ENCODE peak calls at places on chromosomes 16 and 17, in five cellular contexts. R is fibroblast of pulmonary artery, E is A549, U is mammary epithelial cell, Y is WERI-Rb-1. F is an unnamed sample.
A peak's percentile ranks its signal among the peaks of the same experiment; 100 is the strongest.

GRCh38 chr16:14562691-14563491 is 67.2 kb downstream of the PARN start:
- DNase-seq in R (peak; percentile 38), E (peak; percentile 53), U (peak; percentile 92), Y (peak; percentile 20), F (peak; percentile 69)

GRCh38 chr17:3894927-3895343 is 2.1 kb upstream of the CAMKK1 start:
- DNase-seq in R (peak; percentile 76), E (no peak), U (no peak), Y (peak; percentile 42), F (no peak)

GRCh38 chr16:4091638-4092037 is 24.6 kb downstream of the ADCY9 start:
- DNase-seq in R (no peak), E (no peak), U (no peak), Y (no peak), F (peak; percentile 25)

GRCh38 chr16:10188236-10188635 is 6.0 kb upstream of the GRIN2A start:
- DNase-seq in R (no peak), E (no peak), U (peak; percentile 59), Y (no peak), F (no peak)

GRCh38 chr16:58535100-58535499 is 19.8 kb downstream of the SETD6 start:
- DNase-seq in R (no peak), E (no peak), U (no peak), Y (no peak), F (no peak)

GRCh38 chr17:2138768-2139167 is 83.9 kb downstream of the HIC1 start:
- DNase-seq in R (peak; percentile 59), E (no peak), U (no peak), Y (no peak), F (no peak)

GRCh38 chr17:21573961-21574610 is 118.2 kb upstream of the KCNJ18 start:
- DNase-seq in R (peak; percentile 88), E (no peak), U (peak; percentile 27), Y (no peak), F (peak; percentile 81)

GRCh38 chr17:45129426-45129939 is 2.8 kb downstream of the PLCD3 start:
- DNase-seq in R (no peak), E (no peak), U (no peak), Y (peak; percentile 98), F (no peak)

GRCh38 chr16:48014349-48015135 is 141.3 kb downstream of the ABCC12 start:
- DNase-seq in R (peak; percentile 4), E (peak; percentile 12), U (peak; percentile 98), Y (no peak), F (peak; percentile 4)

GRCh38 chr17:81509687-81510523 is 2.7 kb downstream of the ACTG1 start:
- DNase-seq in R (peak; percentile 39), E (no peak), U (no peak), Y (peak; percentile 25), F (peak; percentile 33)

GRCh38 chr16:48531011-48531962 is 78.7 kb downstream of the N4BP1 start:
- DNase-seq in R (no peak), E (no peak), U (no peak), Y (no peak), F (peak; percentile 73)

GRCh38 chr17:1649844-1650409 is at the start of gene RILP:
- DNase-seq in R (peak; percentile 29), E (peak; percentile 62), U (peak; percentile 68), Y (peak; percentile 66), F (peak; percentile 62)

GRCh38 chr17:51611585-51611984 is 351.2 kb downstream of the UTP18 start:
- DNase-seq in R (no peak), E (no peak), U (no peak), Y (no peak), F (no peak)

GRCh38 chr17:71412803-71413202 is 708.0 kb upstream of the SOX9 start:
- DNase-seq in R (peak; percentile 86), E (peak; percentile 79), U (peak; percentile 98), Y (no peak), F (peak; percentile 95)

GRCh38 chr16:87436225-87437172 is 44.4 kb downstream of the MAP1LC3B start:
- DNase-seq in R (peak; percentile 63), E (no peak), U (no peak), Y (no peak), F (peak; percentile 83)

GRCh38 chr16:23843143-23843542 is 7.4 kb downstream of the PRKCB start:
- DNase-seq in R (no peak), E (no peak), U (no peak), Y (no peak), F (no peak)

GRCh38 chr17:35082073-35082657 is 18.7 kb upstream of the RFFL start:
- DNase-seq in R (peak; percentile 70), E (no peak), U (peak; percentile 84), Y (peak; percentile 56), F (peak; percentile 89)

GRCh38 chr17:52148969-52149351 is 9.6 kb downstream of the CA10 start:
- DNase-seq in R (peak; percentile 4), E (no peak), U (peak; percentile 81), Y (no peak), F (no peak)

GRCh38 chr17:81586096-81586495 is 33.9 kb upstream of the FAAP100 start:
- DNase-seq in R (no peak), E (no peak), U (no peak), Y (no peak), F (no peak)

GRCh38 chr17:45230787-45231480 is 9.2 kb downstream of the FMNL1 start:
- DNase-seq in R (peak; percentile 60), E (no peak), U (peak; percentile 43), Y (peak; percentile 82), F (peak; percentile 56)

GRCh38 chr16:47644166-47644565 is 183.0 kb downstream of the PHKB start:
- DNase-seq in R (peak; percentile 95), E (no peak), U (peak; percentile 60), Y (no peak), F (peak; percentile 78)

GRCh38 chr16:6949240-6949639 is 383.4 kb upstream of the RBFOX1 start:
- DNase-seq in R (no peak), E (no peak), U (no peak), Y (no peak), F (no peak)

GRCh38 chr17:37650419-37651003 is 7.3 kb upstream of the DDX52 start:
- DNase-seq in R (peak; percentile 69), E (peak; percentile 67), U (peak; percentile 30), Y (peak; percentile 56), F (peak; percentile 68)

GRCh38 chr16:89345663-89346150 is 128.2 kb downstream of the ZNF778 start:
- DNase-seq in R (no peak), E (no peak), U (no peak), Y (peak; percentile 54), F (no peak)

GRCh38 chr17:4586043-4586442 is 1.7 kb downstream of the SMTNL2 start:
- DNase-seq in R (no peak), E (no peak), U (no peak), Y (no peak), F (no peak)

GRCh38 chr16:5027575-5028235 is 6.0 kb downstream of the NAGPA start:
- DNase-seq in R (no peak), E (no peak), U (no peak), Y (no peak), F (no peak)

GRCh38 chr16:68076560-68076959 is 8.6 kb upstream of the NFATC3 start:
- DNase-seq in R (no peak), E (no peak), U (no peak), Y (no peak), F (no peak)

GRCh38 chr16:50509521-50510341 is 38.5 kb upstream of the NKD1 start:
- DNase-seq in R (peak; percentile 21), E (no peak), U (no peak), Y (peak; percentile 56), F (peak; percentile 13)

GRCh38 chr16:85392756-85393673 is 220.1 kb upstream of the GSE1 start:
- DNase-seq in R (no peak), E (no peak), U (no peak), Y (peak; percentile 3), F (no peak)

GRCh38 chr16:1941162-1941923 is 1.7 kb downstream of the MSRB1 start:
- DNase-seq in R (no peak), E (no peak), U (no peak), Y (no peak), F (no peak)

GRCh38 chr17:66786101-66786500 is 48.8 kb upstream of the CACNG5 start:
- DNase-seq in R (no peak), E (no peak), U (no peak), Y (no peak), F (no peak)

GRCh38 chr17:66787914-66788313 is 47.0 kb upstream of the CACNG5 start:
- DNase-seq in R (no peak), E (no peak), U (no peak), Y (no peak), F (no peak)

GRCh38 chr17:66783656-66784381 is 51.1 kb upstream of the CACNG5 start:
- DNase-seq in R (no peak), E (no peak), U (no peak), Y (no peak), F (no peak)

GRCh38 chr17:66782866-66783265 is 52.1 kb upstream of the CACNG5 start:
- DNase-seq in R (no peak), E (no peak), U (no peak), Y (peak; percentile 46), F (no peak)

GRCh38 chr17:66784621-66785364 is 50.1 kb upstream of the CACNG5 start:
- DNase-seq in R (no peak), E (no peak), U (no peak), Y (no peak), F (no peak)
- H3K4me3 ChIP-seq in R (no peak overlapping the region), E (no peak overlapping the region), U (no peak overlapping the region), Y (no peak overlapping the region), F (no peak overlapping the region)

GRCh38 chr17:29005936-29006438 is at the start of gene SEZ6:
- DNase-seq in R (peak; percentile 65), E (peak; percentile 79), U (peak; percentile 47), Y (peak; percentile 87), F (peak; percentile 29)
- TF ChIP-seq CTCF in R (no peak), E (no peak), U (no peak), Y (no peak), F (no peak)

GRCh38 chr17:17305282-17305801 is 2.2 kb downstream of the NT5M start:
- DNase-seq in R (no peak), E (no peak), U (no peak), Y (peak; percentile 58), F (no peak)
- H3K4me3 ChIP-seq in R (no peak overlapping the region), E (no peak overlapping the region), U (no peak overlapping the region), Y (no peak overlapping the region), F (no peak overlapping the region)

DNA sequence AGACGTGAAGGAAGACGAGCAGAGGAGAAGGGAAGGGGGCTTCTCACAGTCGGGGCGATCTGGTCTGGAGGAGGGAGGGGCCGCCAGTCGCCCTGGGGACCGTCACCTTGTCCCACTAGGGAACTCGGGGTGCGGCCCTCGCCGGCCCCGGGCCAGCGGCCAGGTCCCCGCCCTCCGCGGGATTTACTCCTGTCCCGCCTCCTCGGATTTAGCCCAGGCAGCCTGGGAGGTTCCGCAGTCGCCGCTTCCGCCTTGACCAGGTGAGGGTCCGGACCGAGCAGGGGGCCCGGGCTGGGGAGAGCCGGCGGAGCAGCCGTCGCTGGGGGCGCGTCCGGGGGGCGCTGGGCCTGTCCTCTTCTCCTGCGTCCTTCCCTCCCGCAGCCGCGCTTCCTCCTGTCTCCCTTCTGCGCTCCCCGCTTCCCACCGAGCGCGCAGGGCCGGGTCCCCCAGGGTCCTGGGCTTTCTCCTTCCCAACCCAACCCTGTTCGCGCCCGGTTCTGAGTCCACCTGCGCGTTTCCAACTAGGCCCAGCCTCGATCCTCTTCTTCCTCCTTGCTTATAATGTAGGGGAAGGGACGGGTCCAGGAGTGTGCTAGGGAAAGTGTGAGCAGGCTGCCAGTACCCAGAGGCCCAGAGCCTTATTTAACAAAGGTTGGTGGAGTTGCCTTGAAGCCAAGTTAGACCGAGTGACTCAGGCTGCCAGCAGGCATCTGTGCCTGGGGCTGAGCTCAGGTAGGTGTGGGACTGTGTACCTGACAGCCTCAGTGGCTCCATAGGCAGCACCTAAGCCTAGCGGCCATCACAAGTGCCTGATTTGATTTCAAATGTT is at the start of gene TNK1:
- DNase-seq in R (no peak), E (no peak), U (peak; percentile 66), Y (peak; percentile 72), F (no peak)
- TF ChIP-seq CTCF in R (no peak), E (no peak), U (no peak), Y (no peak), F (no peak)

GRCh38 chr17:65751263-65751662 is 189.8 kb upstream of the AXIN2 start:
- DNase-seq in R (no peak), E (no peak), U (no peak), Y (no peak), F (no peak)
- H3K4me3 ChIP-seq in R (no peak overlapping the region), E (no peak overlapping the region), U (no peak overlapping the region), Y (no peak overlapping the region), F (no peak overlapping the region)

F was measured in fibroblast of mammary gland.